ENCODE peak calls at places on chromosome 13, in seven cellular contexts. Q, I, Z, X, F, A and N are unnamed samples.

GRCh38 chr13:60351816-60352215 is 45.2 kb upstream of the TDRD3 start:
- DNase-seq in I (no peak), F (no peak), X (no peak), A (no peak), Z (no peak), Q (no peak), N (no peak)

GRCh38 chr13:27620377-27621115 is at the start of gene LNX2:
- DNase-seq in Z (peak; percentile 98), I (peak; percentile 97), F (peak; percentile 99), A (peak; percentile 98), X (peak; percentile 65), Q (peak; percentile 98), N (peak; percentile 98)

GRCh38 chr13:25872871-25873607 is 178.8 kb downstream of the SHISA2 start:
- DNase-seq in F (no peak), A (peak; percentile 72), X (no peak), Z (peak; percentile 50), I (no peak), Q (peak; percentile 15), N (no peak)

GRCh38 chr13:24097064-24097463 is 63.5 kb upstream of the SPATA13 start:
- DNase-seq in A (no peak), X (peak; percentile 12), Z (peak; percentile 83), F (no peak), Q (peak; percentile 49), I (no peak), N (no peak)

GRCh38 chr13:44155422-44156293 is 218.0 kb upstream of the SERP2 start:
- DNase-seq in F (peak; percentile 83), Q (peak; percentile 72), Z (no peak), I (no peak), A (peak; percentile 87), X (no peak), N (no peak)

GRCh38 chr13:32026619-32027018 is 5.0 kb upstream of the FRY start:
- DNase-seq in Z (no peak), X (no peak), Q (no peak), F (no peak), I (no peak), A (no peak), N (no peak)

GRCh38 chr13:108609353-108609752 is 20.1 kb upstream of the MYO16 start:
- DNase-seq in Q (peak; percentile 19), A (peak; percentile 21), Z (no peak), I (no peak), X (peak; percentile 0), F (peak; percentile 37), N (no peak)

GRCh38 chr13:24923305-24923640 is 159.3 kb downstream of the RNF17 start:
- DNase-seq in F (peak; percentile 40), I (no peak), X (peak; percentile 34), Z (peak; percentile 12), A (no peak), Q (peak; percentile 88), N (peak; percentile 73)

GRCh38 chr13:96822900-96823299 is 171.4 kb downstream of the OXGR1 start:
- DNase-seq in X (no peak), I (no peak), Z (no peak), A (peak; percentile 42), F (peak; percentile 60), Q (no peak), N (peak; percentile 13)

GRCh38 chr13:31213681-31214289 is 14.0 kb downstream of the B3GLCT start:
- DNase-seq in X (no peak), I (no peak), F (no peak), A (no peak), Z (no peak), Q (no peak), N (no peak)

GRCh38 chr13:62320129-62320724 is 904.6 kb upstream of the PCDH20 start:
- DNase-seq in F (peak; percentile 48), A (peak; percentile 65), I (no peak), X (no peak), Q (peak; percentile 65), Z (no peak), N (peak; percentile 23)

DNA sequence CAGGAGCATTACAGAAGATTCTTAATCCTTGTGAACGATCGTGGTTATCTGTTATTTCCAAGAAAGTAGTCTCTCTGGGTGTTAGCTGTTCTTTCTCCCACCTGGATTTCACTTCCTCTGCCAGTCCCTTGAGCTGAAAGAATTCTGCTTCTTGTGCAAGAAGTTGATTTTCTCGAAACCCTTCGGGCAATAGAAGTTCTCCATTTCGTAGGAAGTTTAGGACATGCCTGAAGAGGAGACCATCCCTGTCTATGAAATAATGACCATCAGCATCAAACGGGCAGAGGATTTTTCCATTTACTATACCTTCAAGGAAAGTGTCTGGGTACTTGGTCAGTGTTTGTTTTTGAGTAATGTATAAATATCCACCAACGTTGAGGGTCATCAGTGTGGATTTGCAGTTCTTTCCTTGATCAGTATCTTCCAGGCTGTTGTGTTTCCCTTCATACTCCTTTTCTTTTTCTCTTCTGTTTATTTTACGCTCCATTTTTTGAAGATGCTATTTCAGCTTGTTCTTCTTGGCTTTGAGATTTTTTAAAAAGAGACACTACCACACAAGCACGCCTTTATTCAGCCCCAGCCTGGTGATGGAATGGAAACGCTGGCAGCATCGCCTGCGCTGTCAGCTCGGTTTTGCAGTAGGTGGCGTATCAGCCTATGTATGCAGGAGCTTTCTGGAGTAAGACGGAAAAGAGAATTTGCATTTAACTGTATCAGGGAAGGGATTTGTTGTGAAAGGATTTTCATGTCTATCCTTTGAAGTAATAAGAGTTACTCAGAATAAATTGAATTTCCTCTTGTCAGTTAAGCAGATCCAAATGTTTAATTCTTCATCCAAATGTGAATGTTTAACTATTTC is 6.5 kb downstream of the KCTD4 start:
- DNase-seq in Z (no peak), Q (peak; percentile 83), A (no peak), X (no peak), F (peak; percentile 35), I (no peak), N (no peak)
- TF ChIP-seq CTCF in Z (no peak), Q (peak; percentile 64), A (peak; percentile 73), X (no peak), F (peak; percentile 47), I (no peak), N (no peak)

GRCh38 chr13:99193152-99193551 is 7.5 kb upstream of the UBAC2 start:
- DNase-seq in Z (no peak), A (no peak), Q (no peak), I (no peak), F (no peak), X (no peak), N (no peak)

GRCh38 chr13:99199541-99200432 is 867 bp upstream of the UBAC2 start:
- DNase-seq in Q (no peak), X (no peak), Z (no peak), F (no peak), I (no peak), A (peak; percentile 6), N (peak; percentile 42)

GRCh38 chr13:99197257-99197651 is 3.4 kb upstream of the UBAC2 start:
- DNase-seq in Q (no peak), F (no peak), Z (no peak), X (no peak), I (no peak), A (no peak), N (no peak)

GRCh38 chr13:99198630-99199029 is 2.0 kb upstream of the UBAC2 start:
- DNase-seq in X (no peak), Q (no peak), I (no peak), Z (no peak), A (no peak), F (peak; percentile 34), N (no peak)

DNA sequence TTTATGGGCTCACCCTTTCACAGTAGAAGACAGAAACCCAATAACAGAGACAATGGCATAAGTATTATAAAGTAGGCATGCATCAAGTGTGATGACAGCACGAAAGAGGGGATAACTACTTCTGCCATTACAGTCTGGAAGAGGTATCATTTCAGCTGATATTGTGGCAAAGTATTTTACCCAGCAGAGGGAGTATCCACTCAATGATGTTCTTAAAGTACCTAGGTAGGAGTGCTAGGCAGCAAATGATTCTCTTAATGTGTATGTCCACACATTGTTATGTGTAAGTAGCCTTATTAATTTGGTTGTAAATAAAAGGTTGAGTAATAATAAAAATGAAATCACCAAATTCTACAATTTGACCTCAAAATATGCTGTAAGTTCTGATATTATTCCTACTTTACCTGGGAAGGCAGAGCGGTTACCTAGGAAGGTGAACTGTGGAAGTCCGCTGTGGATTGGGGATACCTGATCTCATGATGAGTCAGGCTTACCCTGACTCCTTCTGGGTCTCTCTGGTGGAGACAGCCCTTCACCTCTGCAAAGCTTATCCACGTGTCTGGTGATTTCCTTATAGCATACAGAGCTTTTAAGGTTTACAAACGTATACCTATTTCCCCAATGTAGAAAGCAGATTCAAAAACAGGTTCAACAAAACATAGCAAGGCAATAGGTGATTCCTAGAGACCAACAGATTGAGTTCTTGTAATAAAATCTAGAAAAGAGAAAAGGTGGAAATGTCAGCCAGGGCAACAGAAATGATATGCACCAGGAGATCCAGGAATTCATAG is 4.0 kb upstream of the UBAC2 start:
- DNase-seq in A (no peak), F (no peak), Q (no peak), Z (no peak), X (no peak), I (no peak), N (no peak)
- TF ChIP-seq CTCF in A (peak; percentile 6), F (no peak), Q (no peak), Z (peak; percentile 39), X (no peak), I (peak; percentile 54), N (peak; percentile 38)

DNA sequence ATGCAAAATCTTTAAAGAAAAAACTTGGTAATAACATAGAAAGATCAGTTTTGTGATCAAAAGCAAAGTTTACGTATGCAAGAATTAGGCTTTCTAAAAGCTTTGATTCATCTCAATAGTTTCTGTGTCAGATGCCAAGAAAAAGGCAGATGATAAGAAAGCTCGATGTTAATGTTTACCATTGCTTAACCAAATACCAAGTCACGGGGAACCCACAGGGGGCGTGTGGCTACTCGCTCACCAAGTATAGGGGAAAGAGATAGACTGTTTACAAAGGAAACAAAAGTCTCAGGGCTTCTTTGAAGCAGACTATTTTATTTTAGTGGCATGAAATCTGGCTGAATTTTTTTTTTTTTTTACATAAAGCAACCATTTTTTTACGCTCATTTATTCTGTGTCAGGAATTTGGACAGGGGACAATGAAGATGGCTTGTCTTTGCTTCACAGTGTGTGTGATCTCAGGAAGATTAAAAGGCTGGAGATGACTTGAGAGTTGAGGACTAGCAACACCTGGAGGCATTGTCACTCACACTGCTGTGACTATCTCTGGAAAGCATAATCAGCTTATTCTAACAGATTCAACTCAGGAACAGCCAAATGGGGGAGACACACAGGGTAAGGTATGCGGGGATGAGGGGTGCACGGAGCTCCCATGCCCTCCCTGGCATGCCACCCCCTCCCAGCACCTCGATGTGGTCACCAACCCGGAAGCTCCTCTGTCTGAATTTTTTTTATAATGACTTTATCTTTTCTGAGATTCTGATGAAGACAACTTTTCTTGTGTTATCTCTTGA is 24.9 kb downstream of the RCBTB1 start:
- DNase-seq in X (no peak), Q (peak; percentile 66), F (peak; percentile 66), I (no peak), A (peak; percentile 12), Z (peak; percentile 31), N (no peak)
- TF ChIP-seq CTCF in X (no peak), Q (peak; percentile 12), F (peak; percentile 32), I (no peak), A (peak; percentile 53), Z (no peak), N (no peak)

DNA sequence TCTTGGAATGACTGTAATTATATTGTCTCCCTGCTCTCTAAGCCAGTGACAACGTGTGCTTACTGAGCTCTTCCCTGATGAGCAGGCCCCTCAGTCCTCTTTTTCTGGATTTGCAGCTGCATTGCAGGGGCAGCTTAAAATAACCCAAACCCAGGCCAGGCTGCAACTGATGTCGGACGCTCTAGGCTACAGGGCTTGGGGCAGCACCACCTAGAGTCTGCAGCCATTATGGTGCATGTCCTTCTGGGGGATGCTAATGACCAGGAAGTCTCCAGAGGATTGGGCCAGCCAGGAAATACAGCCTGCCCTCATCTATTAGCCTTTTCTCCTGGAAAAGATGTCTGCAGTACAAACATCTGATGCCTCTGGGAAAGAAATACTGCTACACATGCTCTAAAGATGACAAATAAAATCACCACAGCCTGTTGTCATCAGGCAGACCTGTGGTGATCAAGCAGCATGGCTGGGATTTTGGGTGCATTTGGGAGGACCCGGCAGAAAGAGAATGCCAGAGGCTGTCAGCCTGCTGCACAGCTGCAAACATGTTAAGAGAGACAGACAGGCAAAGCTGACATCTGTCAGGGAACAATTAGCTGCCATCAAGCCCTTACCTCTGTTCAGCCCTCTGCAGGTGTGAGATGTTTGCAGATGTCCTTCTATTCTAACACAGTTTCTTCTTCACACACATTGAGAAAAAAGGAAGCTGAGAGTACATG is 51.8 kb downstream of the CCDC70 start:
- DNase-seq in Q (no peak), Z (no peak), X (no peak), A (peak; percentile 43), F (no peak), I (no peak), N (no peak)
- TF ChIP-seq CTCF in Q (peak; percentile 2), Z (no peak), X (no peak), A (peak; percentile 3), F (no peak), I (no peak), N (no peak)